ENCODE peak calls at places on chromosomes 16 and 17, in five cellular contexts. One of them, this sample, is unnamed.

GRCh38 chr17:82595893-82596292 is 52.4 kb downstream of the WDR45B start:
- DNase-seq in dorsolateral prefrontal cortex: no peak
- DNase-seq in Karpas-422: no peak
- DNase-seq in heart left ventricle: no peak
- DNase-seq in heart right ventricle: no peak
- DNase-seq in this sample: no peak

GRCh38 chr16:77558786-77559185 is 124.0 kb upstream of the ADAMTS18 start:
- DNase-seq in dorsolateral prefrontal cortex: no peak
- DNase-seq in Karpas-422: no peak
- DNase-seq in heart left ventricle: no peak
- DNase-seq in heart right ventricle: no peak
- DNase-seq in this sample: no peak

GRCh38 chr17:2181206-2181983 is 122.2 kb downstream of the SMG6 start:
- DNase-seq in dorsolateral prefrontal cortex: peak
- DNase-seq in Karpas-422: no peak
- DNase-seq in heart left ventricle: peak
- DNase-seq in heart right ventricle: peak
- DNase-seq in this sample: no peak

GRCh38 chr17:8012996-8013640 is 10.7 kb downstream of the GUCY2D start:
- DNase-seq in dorsolateral prefrontal cortex: no peak
- DNase-seq in Karpas-422: peak
- DNase-seq in heart left ventricle: no peak
- DNase-seq in heart right ventricle: no peak
- DNase-seq in this sample: no peak

GRCh38 chr16:1414532-1415265 is at the start of gene UNKL:
- DNase-seq in dorsolateral prefrontal cortex: peak
- DNase-seq in Karpas-422: peak
- DNase-seq in heart left ventricle: peak
- DNase-seq in heart right ventricle: peak
- DNase-seq in this sample: peak

GRCh38 chr16:11437069-11437468 is 91.8 kb downstream of the RMI2 start:
- DNase-seq in dorsolateral prefrontal cortex: no peak
- DNase-seq in Karpas-422: no peak
- DNase-seq in heart left ventricle: no peak
- DNase-seq in heart right ventricle: no peak
- DNase-seq in this sample: no peak

GRCh38 chr17:59572301-59572924 is 7.0 kb downstream of the DHX40 start:
- DNase-seq in dorsolateral prefrontal cortex: no peak
- DNase-seq in Karpas-422: no peak
- DNase-seq in heart left ventricle: no peak
- DNase-seq in heart right ventricle: no peak
- DNase-seq in this sample: no peak

GRCh38 chr16:81755915-81756644 is 23.0 kb upstream of the PLCG2 start:
- DNase-seq in dorsolateral prefrontal cortex: no peak
- DNase-seq in Karpas-422: no peak
- DNase-seq in heart left ventricle: peak
- DNase-seq in heart right ventricle: peak
- DNase-seq in this sample: no peak

GRCh38 chr16:19359556-19359955 is 58.1 kb upstream of the TMC5 start:
- DNase-seq in dorsolateral prefrontal cortex: no peak
- DNase-seq in Karpas-422: no peak
- DNase-seq in heart left ventricle: no peak
- DNase-seq in heart right ventricle: no peak
- DNase-seq in this sample: no peak

GRCh38 chr16:28935333-28935732 is 3.6 kb downstream of the CD19 start:
- DNase-seq in dorsolateral prefrontal cortex: no peak
- DNase-seq in Karpas-422: no peak
- DNase-seq in heart left ventricle: no peak
- DNase-seq in heart right ventricle: no peak
- DNase-seq in this sample: no peak

GRCh38 chr16:66260522-66261290 is 105.8 kb upstream of the CDH5 start:
- DNase-seq in dorsolateral prefrontal cortex: no peak
- DNase-seq in Karpas-422: no peak
- DNase-seq in heart left ventricle: no peak
- DNase-seq in heart right ventricle: no peak
- DNase-seq in this sample: no peak

GRCh38 chr17:81720267-81721071 is 8.4 kb downstream of the SLC25A10 start:
- DNase-seq in dorsolateral prefrontal cortex: no peak
- DNase-seq in Karpas-422: no peak
- DNase-seq in heart left ventricle: no peak
- DNase-seq in heart right ventricle: no peak
- DNase-seq in this sample: no peak

GRCh38 chr17:46003907-46004748 is 5.1 kb downstream of the STH start:
- DNase-seq in dorsolateral prefrontal cortex: peak
- DNase-seq in Karpas-422: no peak
- DNase-seq in heart left ventricle: no peak
- DNase-seq in heart right ventricle: peak
- DNase-seq in this sample: no peak

GRCh38 chr16:74709477-74709877 is 8.8 kb upstream of the MLKL start:
- DNase-seq in dorsolateral prefrontal cortex: peak
- DNase-seq in Karpas-422: peak
- DNase-seq in heart left ventricle: peak
- DNase-seq in heart right ventricle: peak
- DNase-seq in this sample: peak

GRCh38 chr17:35804658-35805192 is 4.6 kb upstream of the TAF15 start:
- DNase-seq in dorsolateral prefrontal cortex: no peak
- DNase-seq in Karpas-422: peak
- DNase-seq in heart left ventricle: peak
- DNase-seq in heart right ventricle: peak
- DNase-seq in this sample: peak

GRCh38 chr16:58464916-58465731 is 34.8 kb upstream of the NDRG4 start:
- DNase-seq in dorsolateral prefrontal cortex: no peak
- DNase-seq in Karpas-422: no peak
- DNase-seq in heart left ventricle: peak
- DNase-seq in heart right ventricle: peak
- DNase-seq in this sample: no peak

GRCh38 chr17:64128787-64129514 is 993 bp downstream of the ERN1 start:
- DNase-seq in dorsolateral prefrontal cortex: no peak
- DNase-seq in Karpas-422: no peak
- DNase-seq in heart left ventricle: no peak
- DNase-seq in heart right ventricle: peak
- DNase-seq in this sample: no peak

GRCh38 chr17:64130559-64131001 is 636 bp upstream of the ERN1 start:
- DNase-seq in dorsolateral prefrontal cortex: no peak
- DNase-seq in Karpas-422: no peak
- DNase-seq in heart left ventricle: peak
- DNase-seq in heart right ventricle: peak
- DNase-seq in this sample: peak

GRCh38 chr17:64129515-64129764 is 504 bp downstream of the ERN1 start:
- DNase-seq in dorsolateral prefrontal cortex: no peak
- DNase-seq in Karpas-422: no peak
- DNase-seq in heart left ventricle: no peak
- DNase-seq in heart right ventricle: no peak
- DNase-seq in this sample: no peak

GRCh38 chr17:64131606-64132270 is 1.8 kb upstream of the ERN1 start:
- DNase-seq in dorsolateral prefrontal cortex: no peak
- DNase-seq in Karpas-422: no peak
- DNase-seq in heart left ventricle: no peak
- DNase-seq in heart right ventricle: no peak
- DNase-seq in this sample: no peak

GRCh38 chr17:64129765-64130558 is at the start of gene ERN1:
- DNase-seq in dorsolateral prefrontal cortex: peak
- DNase-seq in Karpas-422: peak
- DNase-seq in heart left ventricle: peak
- DNase-seq in heart right ventricle: peak
- DNase-seq in this sample: peak
- H3K27ac ChIP-seq in dorsolateral prefrontal cortex: peak
- H3K27ac ChIP-seq in Karpas-422: no peak
- H3K27ac ChIP-seq in heart left ventricle: peak
- H3K27ac ChIP-seq in heart right ventricle: peak
- H3K27ac ChIP-seq in this sample: peak

DNA sequence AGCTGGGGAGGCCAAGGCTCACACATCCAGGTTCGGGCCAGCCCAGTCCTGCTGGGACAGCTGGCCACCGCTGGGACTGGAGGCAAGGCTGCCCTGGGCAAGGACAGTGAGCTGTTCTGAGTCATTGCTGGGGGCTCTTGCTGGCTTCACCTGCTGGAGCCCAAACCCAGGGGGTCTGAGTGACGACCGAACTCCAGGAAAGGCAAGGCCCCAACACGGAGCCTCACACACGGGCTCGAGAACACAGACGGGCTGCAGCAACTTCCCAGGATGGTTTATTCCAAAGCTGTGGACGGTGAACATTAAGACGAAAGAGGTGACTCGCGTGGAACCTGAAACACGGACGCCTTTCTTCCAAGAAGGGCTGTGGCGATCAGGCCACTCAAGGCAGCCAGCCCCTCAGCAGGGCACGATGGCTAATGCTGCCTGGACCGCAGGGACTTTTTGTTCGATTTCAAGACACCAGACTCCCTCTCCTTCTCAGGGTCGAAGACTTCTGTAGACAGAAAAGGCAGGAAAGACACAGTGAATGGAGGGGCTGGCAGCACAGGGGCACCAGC is 21.5 kb downstream of the KDM8 start:
- DNase-seq in dorsolateral prefrontal cortex: no peak
- DNase-seq in Karpas-422: no peak
- DNase-seq in heart left ventricle: no peak
- DNase-seq in heart right ventricle: no peak
- DNase-seq in this sample: no peak
- H3K27ac ChIP-seq in dorsolateral prefrontal cortex: no peak
- H3K27ac ChIP-seq in Karpas-422: no peak
- H3K27ac ChIP-seq in heart left ventricle: no peak
- H3K27ac ChIP-seq in heart right ventricle: no peak
- H3K27ac ChIP-seq in this sample: no peak

DNA sequence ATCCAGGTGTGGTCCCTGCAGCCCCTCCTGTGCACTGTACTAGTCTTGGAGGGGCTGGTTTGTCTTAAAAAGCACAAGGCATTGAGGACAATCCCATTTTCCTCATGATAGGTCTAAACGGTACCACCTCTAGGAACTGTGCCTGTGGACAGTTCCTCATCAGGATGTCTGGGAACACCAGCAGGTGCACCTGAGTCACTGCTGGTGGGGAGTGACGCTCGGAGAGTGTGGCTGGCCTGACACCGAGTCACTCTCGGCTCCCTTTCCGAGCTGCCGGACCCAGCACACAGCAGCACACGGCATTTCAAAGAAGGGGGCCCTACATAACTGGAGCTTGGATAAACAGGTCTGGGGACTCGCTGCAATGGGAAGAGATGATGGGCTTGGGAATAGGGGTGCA is 25.6 kb downstream of the LRRC75A start:
- DNase-seq in dorsolateral prefrontal cortex: no peak
- DNase-seq in Karpas-422: no peak
- DNase-seq in heart left ventricle: no peak
- DNase-seq in heart right ventricle: no peak
- DNase-seq in this sample: no peak
- H3K27ac ChIP-seq in dorsolateral prefrontal cortex: no peak
- H3K27ac ChIP-seq in Karpas-422: no peak
- H3K27ac ChIP-seq in heart left ventricle: peak
- H3K27ac ChIP-seq in heart right ventricle: no peak
- H3K27ac ChIP-seq in this sample: no peak

DNA sequence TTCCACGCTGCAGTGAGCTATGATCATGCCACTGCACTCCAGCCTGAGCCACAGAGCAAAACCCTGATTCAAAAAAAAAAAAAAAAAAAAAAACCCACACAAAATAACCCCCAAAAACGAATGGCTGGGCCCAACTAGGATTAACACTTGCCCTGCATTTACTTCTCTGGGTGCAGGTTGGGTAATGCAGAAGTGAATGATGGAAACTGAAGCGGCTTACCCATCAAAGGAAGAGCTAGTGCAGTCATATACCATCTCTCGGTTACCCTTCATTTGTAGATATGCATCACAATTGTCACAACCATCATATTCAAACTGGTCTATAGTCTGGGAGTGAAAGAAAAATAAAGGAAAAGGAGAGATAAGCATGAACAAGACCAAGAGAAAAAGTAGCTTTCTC is 819 bp downstream of the SUPT4H1 start:
- DNase-seq in dorsolateral prefrontal cortex: no peak
- DNase-seq in Karpas-422: peak
- DNase-seq in heart left ventricle: no peak
- DNase-seq in heart right ventricle: no peak
- DNase-seq in this sample: no peak
- H3K27ac ChIP-seq in dorsolateral prefrontal cortex: no peak
- H3K27ac ChIP-seq in Karpas-422: peak
- H3K27ac ChIP-seq in heart left ventricle: no peak
- H3K27ac ChIP-seq in heart right ventricle: no peak
- H3K27ac ChIP-seq in this sample: peak

GRCh38 chr16:56748191-56748590 is 18.3 kb downstream of the NUP93 start:
- DNase-seq in dorsolateral prefrontal cortex: no peak
- DNase-seq in Karpas-422: no peak
- DNase-seq in heart left ventricle: no peak
- DNase-seq in heart right ventricle: no peak
- DNase-seq in this sample: no peak
- H3K27ac ChIP-seq in dorsolateral prefrontal cortex: peak
- H3K27ac ChIP-seq in Karpas-422: no peak
- H3K27ac ChIP-seq in heart left ventricle: no peak
- H3K27ac ChIP-seq in heart right ventricle: no peak
- H3K27ac ChIP-seq in this sample: no peak

This sample was measured in CD4-positive, CD25-positive, alpha-beta regulatory T cell.